ENCODE peak calls at places on chromosomes 6 and 20, in four cellular contexts. E, G, I and P are unnamed samples.

GRCh38 chr20:64045346-64046011 is 4.0 kb downstream of the SOX18 start:
- DNase-seq in E (no peak), G (no peak), I (no peak), P (no peak)

GRCh38 chr20:49558826-49559225 is 9.1 kb downstream of the PTGIS start:
- DNase-seq in E (no peak), I (no peak), G (peak), P (no peak)

GRCh38 chr6:108998460-108998859 is 96.2 kb downstream of the SESN1 start:
- DNase-seq in I (no peak), G (no peak), E (no peak), P (no peak)

GRCh38 chr6:15621203-15622044 is 41.4 kb downstream of the DTNBP1 start:
- DNase-seq in G (peak), E (peak), I (peak), P (no peak)

GRCh38 chr20:38534756-38535155 is 46.2 kb upstream of the ADIG start:
- DNase-seq in E (no peak), G (no peak), I (no peak), P (no peak)

GRCh38 chr6:37731888-37732287 is 34.2 kb upstream of the MDGA1 start:
- DNase-seq in E (no peak), G (no peak), I (no peak), P (no peak)

GRCh38 chr6:168674595-168674994 is 233.6 kb downstream of the SMOC2 start:
- DNase-seq in E (no peak), G (no peak), I (no peak), P (no peak)

GRCh38 chr20:7346562-7346961 is 579.1 kb downstream of the BMP2 start:
- DNase-seq in I (no peak), G (no peak), E (peak), P (no peak)

GRCh38 chr6:137489410-137490371 is 4.5 kb downstream of the OLIG3 start:
- DNase-seq in G (no peak), E (no peak), I (no peak), P (no peak)

GRCh38 chr6:8177721-8178120 is 75.4 kb upstream of the EEF1E1 start:
- DNase-seq in G (no peak), E (no peak), I (no peak), P (no peak)

GRCh38 chr20:6504826-6505225 is 262.7 kb upstream of the BMP2 start:
- DNase-seq in I (no peak), E (no peak), G (no peak), P (no peak)

GRCh38 chr6:30821862-30822784 is 62.2 kb upstream of the DDR1 start:
- DNase-seq in I (no peak), E (peak), G (no peak), P (peak)

GRCh38 chr6:170147832-170148708 is 142.8 kb downstream of the DLL1 start:
- DNase-seq in E (no peak), I (no peak), G (no peak), P (peak)

GRCh38 chr20:43955244-43956191 is 40.9 kb downstream of the TOX2 start:
- DNase-seq in G (peak), E (peak), I (no peak), P (peak)

GRCh38 chr6:39929733-39930461 is 4.4 kb downstream of the MOCS1 start:
- DNase-seq in E (peak), I (no peak), G (no peak), P (peak)

GRCh38 chr6:34813028-34813742 is 21.3 kb downstream of the BLTP3A start:
- DNase-seq in E (no peak), I (no peak), G (no peak), P (no peak)

GRCh38 chr6:157148391-157149323 is 174.7 kb downstream of the TMEM242 start:
- DNase-seq in E (peak), I (peak), G (peak), P (peak)

GRCh38 chr6:14664112-14664592 is 546.6 kb downstream of the CD83 start:
- DNase-seq in E (no peak), G (no peak), I (no peak), P (no peak)

GRCh38 chr6:134147033-134147533 is 94.7 kb upstream of the SLC2A12 start:
- DNase-seq in G (no peak), I (no peak), E (no peak), P (no peak)

GRCh38 chr20:48467622-48468021 is 360.2 kb downstream of the PREX1 start:
- DNase-seq in G (no peak), I (no peak), E (no peak), P (no peak)

GRCh38 chr6:42120895-42121865 is 21.2 kb downstream of the C6orf132 start:
- DNase-seq in E (peak), I (no peak), G (no peak), P (peak)

GRCh38 chr6:64034840-64035656 is 399.4 kb downstream of the PHF3 start:
- DNase-seq in G (no peak), E (peak), I (no peak), P (no peak)

GRCh38 chr20:22775671-22776139 is 191.3 kb upstream of the FOXA2 start:
- DNase-seq in E (peak), G (no peak), I (no peak), P (no peak)

GRCh38 chr6:6893701-6894100 is 214.1 kb upstream of the RREB1 start:
- DNase-seq in I (no peak), G (no peak), E (no peak), P (no peak)

GRCh38 chr6:25959890-25960531 is 2.6 kb upstream of the TRIM38 start:
- DNase-seq in I (no peak), E (no peak), G (no peak), P (no peak)

GRCh38 chr20:60952861-60953260 is 299.2 kb upstream of the CDH4 start:
- DNase-seq in E (no peak), I (no peak), G (no peak), P (no peak)

GRCh38 chr6:24802271-24803059 is 3.7 kb upstream of the ARMH2 start:
- DNase-seq in I (no peak), E (no peak), G (no peak), P (no peak)

GRCh38 chr6:34237722-34238506 is 1.2 kb downstream of the HMGA1 start:
- DNase-seq in E (no peak), G (no peak), I (no peak), P (peak)

GRCh38 chr6:35048631-35049083 is 92.5 kb downstream of the TCP11 start:
- DNase-seq in E (no peak), I (no peak), G (peak), P (peak)

GRCh38 chr20:16005612-16006493 is 567.4 kb downstream of the KIF16B start:
- DNase-seq in E (no peak), G (no peak), I (no peak), P (no peak)

GRCh38 chr6:106128981-106129761 is 43.0 kb downstream of the PRDM1 start:
- DNase-seq in E (peak), G (no peak), I (no peak), P (peak)

GRCh38 chr20:63592661-63593060 is 18.6 kb upstream of the HELZ2 start:
- DNase-seq in G (no peak), I (no peak), E (no peak), P (peak)

GRCh38 chr6:158786645-158787304 is 32.4 kb downstream of the EZR start:
- DNase-seq in I (no peak), E (no peak), G (no peak), P (no peak)

GRCh38 chr20:62395311-62396242 is 8.7 kb downstream of the RPS21 start:
- DNase-seq in E (no peak), I (no peak), G (no peak), P (no peak)

GRCh38 chr20:45269754-45270270 is 15.4 kb upstream of the SLPI start:
- DNase-seq in E (no peak), I (no peak), G (no peak), P (no peak)

GRCh38 chr6:140546640-140547039 is 1172.2 kb upstream of the CITED2 start:
- DNase-seq in E (no peak), G (no peak), I (no peak), P (no peak)

GRCh38 chr6:12064125-12064524 is 52.0 kb downstream of the HIVEP1 start:
- DNase-seq in G (no peak), I (no peak), E (peak), P (no peak)

GRCh38 chr20:51966296-51966971 is 164.1 kb upstream of the SALL4 start:
- DNase-seq in I (no peak), E (peak), G (peak), P (peak)

GRCh38 chr6:71489736-71490135 is 201.1 kb downstream of the OGFRL1 start:
- DNase-seq in G (no peak), E (peak), I (no peak), P (peak)

GRCh38 chr20:36461600-36462439 is 79.5 kb upstream of the MYL9 start:
- DNase-seq in G (peak), E (peak), I (peak), P (no peak)

DNA sequence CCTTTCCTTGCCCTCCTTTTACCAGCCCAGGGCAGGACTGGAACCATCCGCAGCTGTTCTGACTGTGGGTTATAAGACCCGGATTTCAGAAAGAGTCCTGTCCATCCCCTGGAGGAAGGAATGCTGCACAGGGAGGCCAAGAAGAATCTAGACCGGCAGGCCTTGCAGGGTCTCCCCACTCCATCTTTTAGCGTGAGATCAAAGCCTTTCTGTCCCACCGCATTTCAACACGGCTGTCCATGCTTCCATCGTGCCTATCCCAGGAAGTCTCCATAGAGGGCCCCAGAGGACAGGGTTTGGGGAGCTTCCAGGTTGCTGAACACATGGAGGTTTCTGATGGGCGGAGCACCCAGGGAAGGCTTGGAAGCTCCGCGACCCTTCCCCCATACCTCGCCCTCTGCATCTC is 79.3 kb upstream of the AGPAT4 start:
- DNase-seq in I (no peak), G (no peak), E (no peak), P (no peak)
- TF ChIP-seq CTCF in I (peak), G (no peak), E (peak), P (peak)

GRCh38 chr20:39777610-39778009 is 815.5 kb downstream of the DHX35 start:
- DNase-seq in E (no peak), I (no peak), G (no peak), P (no peak)

GRCh38 chr20:39773380-39774000 is 811.3 kb downstream of the DHX35 start:
- DNase-seq in G (no peak), I (no peak), E (peak), P (no peak)

GRCh38 chr20:39778431-39778830 is 816.3 kb downstream of the DHX35 start:
- DNase-seq in G (no peak), I (no peak), E (no peak), P (no peak)

GRCh38 chr20:39775110-39775509 is 813.0 kb downstream of the DHX35 start:
- DNase-seq in E (peak), I (peak), G (peak), P (peak)

GRCh38 chr20:39778847-39779641 is 816.9 kb downstream of the DHX35 start:
- DNase-seq in G (no peak), E (peak), I (no peak), P (no peak)
- TF ChIP-seq CTCF in G (no peak), E (peak), I (no peak), P (peak)

DNA sequence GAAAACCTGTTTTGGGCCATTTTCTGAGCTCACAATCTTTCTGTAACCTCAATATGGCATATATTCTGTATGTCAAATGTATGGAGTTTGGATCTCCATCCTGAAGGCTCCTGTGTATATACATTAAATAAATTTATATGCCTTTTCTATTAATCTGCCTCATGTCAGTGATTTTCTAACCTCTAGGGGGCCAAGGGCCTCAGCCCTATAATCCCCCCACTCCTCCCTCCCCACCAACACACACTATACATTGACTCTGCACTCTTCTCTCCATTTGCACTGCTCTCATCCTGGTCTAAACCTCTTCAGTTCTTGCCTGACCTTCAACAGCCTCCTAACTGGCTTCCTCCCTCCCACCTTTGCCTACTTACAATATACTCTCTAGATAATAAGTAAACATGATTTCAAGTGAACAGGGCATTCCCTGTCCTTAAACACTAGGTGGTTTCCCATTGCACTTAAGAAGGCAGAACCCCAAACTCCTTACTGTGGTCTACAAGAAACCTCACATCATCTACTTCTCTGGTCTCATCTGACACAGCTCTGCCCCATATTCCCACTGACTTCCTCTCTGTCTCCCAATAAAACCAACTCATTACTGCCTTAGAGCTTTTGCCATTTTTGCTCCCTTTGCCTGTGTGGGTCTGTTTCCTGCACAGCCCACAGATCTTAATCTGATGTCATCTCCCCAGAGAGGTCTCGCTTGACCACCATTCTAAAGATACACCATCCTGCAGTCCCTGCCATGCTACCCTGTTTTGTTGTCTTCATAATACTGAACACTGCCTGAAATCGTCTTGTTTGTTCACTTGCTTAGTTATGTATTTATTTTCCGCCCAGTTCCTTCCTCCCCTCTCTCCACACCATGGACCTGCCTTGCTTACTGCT is 213.7 kb downstream of the SYNE1 start:
- DNase-seq in E (no peak), I (no peak), G (no peak), P (no peak)
- TF ChIP-seq CTCF in E (no peak), I (no peak), G (no peak), P (no peak)

GRCh38 chr20:46710149-46710913 is 882 bp downstream of the SLC2A10 start:
- DNase-seq in E (peak), I (no peak), G (no peak), P (no peak)

GRCh38 chr20:46709055-46709458 is 392 bp upstream of the SLC2A10 start:
- DNase-seq in I (no peak), E (no peak), G (no peak), P (no peak)

GRCh38 chr20:46706242-46706641 is 3.2 kb upstream of the SLC2A10 start:
- DNase-seq in I (no peak), G (no peak), E (no peak), P (no peak)

GRCh38 chr20:46709459-46710148 is at the start of gene SLC2A10:
- DNase-seq in I (peak), E (peak), G (peak), P (peak)

DNA sequence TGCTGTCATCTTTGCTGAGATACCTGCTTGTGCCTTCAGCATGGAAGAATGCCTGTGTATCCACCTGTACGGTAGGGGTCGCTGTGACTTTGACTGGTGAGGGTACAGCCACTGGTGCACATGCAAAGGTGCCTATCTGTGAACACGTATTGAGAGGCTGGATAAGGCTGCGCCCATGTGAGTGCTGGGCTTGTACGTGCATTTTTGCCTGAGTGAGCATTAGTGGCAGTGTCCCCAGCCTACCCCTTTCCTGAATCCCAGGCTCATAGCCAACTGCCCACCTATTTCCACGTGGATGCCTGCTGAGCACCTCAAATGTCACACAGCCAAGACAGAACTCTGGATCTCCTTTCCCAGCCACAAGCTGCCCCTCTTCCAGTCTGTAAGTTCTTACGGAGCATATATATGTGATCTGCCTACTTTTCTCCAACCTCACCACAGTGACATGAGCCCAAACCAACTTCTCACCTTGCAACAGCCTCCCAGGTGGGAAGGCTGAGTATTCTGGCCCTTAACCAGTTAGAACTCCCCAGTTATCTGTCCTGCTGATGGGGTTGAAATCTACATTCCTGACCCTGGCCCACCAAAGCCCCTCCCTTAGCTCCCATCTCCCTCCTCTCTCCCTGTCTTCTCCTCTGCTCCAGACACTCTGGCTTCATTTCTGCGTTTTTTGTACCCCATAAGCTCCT is 1.1 kb upstream of the SLC2A10 start:
- DNase-seq in G (no peak), I (no peak), E (no peak), P (no peak)
- TF ChIP-seq CTCF in G (no peak), I (no peak), E (no peak), P (peak)

DNA sequence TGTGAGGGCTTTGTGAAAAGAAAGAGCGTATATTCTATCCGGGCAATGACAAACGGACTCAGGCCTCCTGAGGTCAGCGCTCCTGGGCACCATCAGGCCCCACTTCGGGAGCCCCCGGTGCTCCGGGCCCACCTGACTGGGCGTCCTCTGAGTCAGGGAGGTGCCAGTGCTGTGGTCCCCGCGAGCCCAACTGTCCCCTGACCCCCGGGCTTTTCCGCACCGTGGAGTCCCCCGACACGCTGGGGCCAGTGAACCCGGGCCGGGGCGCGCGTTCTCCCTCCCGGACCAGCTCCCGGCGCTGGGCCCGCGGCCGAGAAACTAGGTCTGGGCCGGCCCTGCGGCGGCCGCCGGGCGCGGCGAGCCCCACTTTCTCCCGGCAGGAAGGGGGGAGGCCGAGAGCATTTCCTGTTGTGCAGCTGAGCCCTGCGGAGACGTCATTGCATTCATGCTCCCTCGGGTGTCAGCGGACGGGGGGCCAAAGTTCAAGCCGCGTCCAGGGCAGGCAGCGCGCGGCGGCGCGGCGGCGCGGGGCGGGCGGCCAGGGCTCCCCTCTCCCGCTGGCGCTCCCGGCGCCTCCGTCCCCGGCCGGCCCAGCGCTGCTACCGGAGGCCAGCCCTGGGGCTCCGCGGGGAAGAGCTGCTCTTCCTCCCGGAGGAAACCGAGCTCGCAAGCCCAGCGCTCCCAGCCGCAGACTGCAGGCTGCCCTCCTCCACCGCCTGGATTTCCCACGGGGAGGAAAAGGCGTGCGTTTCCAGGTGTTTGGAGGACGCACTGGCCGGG is 18.3 kb downstream of the HIVEP2 start:
- DNase-seq in E (peak), G (peak), I (peak), P (peak)
- TF ChIP-seq CTCF in E (no peak), G (no peak), I (no peak), P (no peak)

GRCh38 chr6:3312604-3313167 is 53.9 kb downstream of the PSMG4 start:
- DNase-seq in E (no peak), G (peak), I (no peak), P (peak)

GRCh38 chr6:3309391-3310050 is 50.8 kb downstream of the PSMG4 start:
- DNase-seq in G (no peak), E (no peak), I (no peak), P (peak)

GRCh38 chr6:3310051-3310448 is 51.3 kb downstream of the PSMG4 start:
- DNase-seq in G (no peak), I (no peak), E (no peak), P (no peak)

GRCh38 chr6:3310710-3311109 is 52.0 kb downstream of the PSMG4 start:
- DNase-seq in G (no peak), I (no peak), E (no peak), P (no peak)

DNA sequence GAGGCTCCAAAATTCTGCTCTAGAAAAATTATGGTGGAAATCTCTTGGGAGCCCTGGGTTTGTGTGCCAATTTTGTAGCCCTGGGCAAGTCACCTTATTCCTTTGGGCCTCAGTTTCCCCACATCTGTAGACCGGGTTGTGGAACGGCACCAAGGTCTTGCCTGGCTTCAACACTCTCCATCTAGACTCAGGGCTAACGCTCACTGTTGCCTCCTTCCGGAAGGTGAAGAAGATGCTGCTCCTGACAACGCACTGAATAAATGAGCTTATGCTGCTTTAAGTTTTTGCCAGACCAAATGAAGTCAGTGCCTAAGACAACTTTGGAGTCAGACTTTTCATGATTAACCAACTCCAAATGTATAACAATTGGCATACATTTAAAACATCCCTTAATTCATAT is 53.1 kb downstream of the PSMG4 start:
- DNase-seq in I (no peak), G (no peak), E (no peak), P (no peak)
- TF ChIP-seq CTCF in I (no peak), G (no peak), E (no peak), P (no peak)